ENCODE peak calls at places on chromosomes 4 and X, in seven cellular contexts. Z, X, A, N, H, R and C are unnamed samples.
A peak's percentile ranks its signal among the peaks of the same experiment; 100 is the strongest.

GRCh38 chr4:6753103-6753560 is 29.4 kb upstream of the KIAA0232 start:
- DNase-seq in N (no peak), H (no peak), X (no peak), Z (no peak), A (no peak), R (no peak), C (no peak)

GRCh38 chr4:176001171-176002006 is 64.3 kb upstream of the WDR17 start:
- DNase-seq in N (peak; percentile 86), H (peak; percentile 6), A (no peak), Z (peak; percentile 98), R (peak; percentile 20), X (peak; percentile 10), C (no peak)

GRCh38 chrX:48823029-48823428 is 3.3 kb upstream of the ERAS start:
- DNase-seq in A (no peak), Z (no peak), H (no peak), R (no peak), X (no peak), N (no peak), C (no peak)

GRCh38 chr4:110411599-110412011 is 64.3 kb upstream of the ENPEP start:
- DNase-seq in H (peak; percentile 9), X (no peak), Z (peak; percentile 92), N (no peak), A (no peak), R (no peak), C (no peak)

GRCh38 chr4:108425988-108426387 is 194.4 kb upstream of the RPL34 start:
- DNase-seq in R (peak; percentile 29), H (no peak), A (no peak), N (no peak), Z (peak; percentile 93), X (no peak), C (no peak)

GRCh38 chr4:41865306-41865980 is 69.8 kb upstream of the TMEM33 start:
- DNase-seq in H (no peak), Z (no peak), X (no peak), A (no peak), R (peak; percentile 16), N (no peak), C (no peak)

GRCh38 chr4:54657556-54658313 is at the start of gene KIT:
- DNase-seq in A (no peak), H (no peak), X (no peak), R (peak; percentile 15), Z (peak; percentile 70), N (peak; percentile 38), C (no peak)

GRCh38 chr4:102761478-102761790 is 666 bp upstream of the MANBA start:
- DNase-seq in A (no peak), R (peak; percentile 21), Z (no peak), N (peak; percentile 64), H (no peak), X (no peak), C (peak; percentile 42)

GRCh38 chr4:108529984-108530901 is 90.1 kb upstream of the RPL34 start:
- DNase-seq in H (no peak), A (no peak), Z (no peak), N (no peak), X (no peak), R (no peak), C (no peak)

GRCh38 chr4:186134254-186134653 is 29.8 kb downstream of the FAM149A start:
- DNase-seq in Z (no peak), R (no peak), X (no peak), A (no peak), N (no peak), H (no peak), C (peak; percentile 61)

GRCh38 chr4:76963136-76963477 is 13.6 kb downstream of the SEPTIN11 start:
- DNase-seq in H (no peak), A (no peak), X (no peak), N (no peak), Z (no peak), R (no peak), C (no peak)

GRCh38 chr4:82524570-82525152 is 37.1 kb downstream of the TMEM150C start:
- DNase-seq in N (no peak), H (no peak), R (no peak), Z (peak; percentile 37), X (no peak), A (no peak), C (no peak)